ENCODE peak calls at places on chromosomes 6 and 20, in eight cellular contexts. P is adrenal gland, I is ovary, H is IMR-90, B is heart left ventricle, N is body of pancreas, C is erythroblast, L is A549. R is an unnamed sample.

GRCh38 chr6:166515072-166515810 is 71.2 kb downstream of the RAMACL start:
- DNase-seq in P (peak; percentile 49), I (no peak), H (peak; percentile 93), B (no peak), N (no peak), C (no peak), L (peak; percentile 24), R (peak; percentile 73)

GRCh38 chr6:167098825-167099225 is 24.1 kb upstream of the CCR6 start:
- DNase-seq in P (no peak), I (no peak), H (no peak), B (no peak), N (no peak), C (no peak), L (no peak), R (no peak)

GRCh38 chr6:80376411-80376810 is 269.9 kb downstream of the BCKDHB start:
- DNase-seq in P (no peak), I (no peak), H (peak; percentile 53), B (no peak), N (no peak), C (no peak), L (no peak), R (no peak)

GRCh38 chr6:76706566-76706965 is 634.1 kb upstream of the IMPG1 start:
- DNase-seq in P (no peak), I (no peak), H (no peak), B (no peak), N (no peak), C (no peak), L (no peak), R (no peak)

GRCh38 chr6:89258912-89259311 is 41.8 kb upstream of the GABRR1 start:
- DNase-seq in P (no peak), I (no peak), H (no peak), B (no peak), N (no peak), C (no peak), L (no peak), R (no peak)

GRCh38 chr6:20763311-20763710 is 229.1 kb downstream of the CDKAL1 start:
- DNase-seq in P (no peak), I (no peak), H (no peak), B (no peak), N (no peak), C (no peak), L (no peak), R (no peak)

GRCh38 chr20:20849126-20849525 is 136.7 kb upstream of the RALGAPA2 start:
- DNase-seq in P (no peak), I (no peak), H (no peak), B (no peak), N (no peak), C (no peak), L (no peak), R (no peak)

GRCh38 chr6:170292111-170292777 is 1.4 kb upstream of the DLL1 start:
- DNase-seq in P (no peak), I (no peak), H (no peak), B (no peak), N (no peak), C (no peak), L (no peak), R (no peak)

GRCh38 chr6:25697537-25698340 is 45.7 kb downstream of the SCGN start:
- DNase-seq in P (no peak), I (no peak), H (no peak), B (no peak), N (no peak), C (peak; percentile 53), L (no peak), R (no peak)

GRCh38 chr6:157912326-157912725 is 69.3 kb upstream of the SYNJ2 start:
- DNase-seq in P (no peak), I (no peak), H (peak; percentile 95), B (no peak), N (no peak), C (no peak), L (no peak), R (peak; percentile 3)

GRCh38 chr20:58697867-58698703 is 5.5 kb downstream of the NPEPL1 start:
- DNase-seq in P (peak; percentile 4), I (peak; percentile 7), H (no peak), B (no peak), N (no peak), C (no peak), L (no peak), R (no peak)

GRCh38 chr6:140344149-140344913 is 969.9 kb upstream of the CITED2 start:
- DNase-seq in P (no peak), I (no peak), H (peak; percentile 67), B (no peak), N (no peak), C (no peak), L (peak; percentile 1), R (no peak)

GRCh38 chr20:18666803-18667460 is 79.1 kb downstream of the DTD1 start:
- DNase-seq in P (no peak), I (no peak), H (no peak), B (no peak), N (no peak), C (no peak), L (no peak), R (no peak)

GRCh38 chr6:31908791-31909190 is 6.9 kb upstream of the ZBTB12 start:
- DNase-seq in P (no peak), I (no peak), H (peak; percentile 90), B (no peak), N (no peak), C (no peak), L (peak; percentile 35), R (peak; percentile 44)

GRCh38 chr6:30396833-30397479 is 52.0 kb downstream of the RPP21 start:
- DNase-seq in P (peak; percentile 85), I (peak; percentile 63), H (peak; percentile 47), B (peak; percentile 60), N (peak; percentile 80), C (peak; percentile 70), L (peak; percentile 57), R (peak; percentile 82)

GRCh38 chr6:138769102-138769676 is 4.4 kb upstream of the CCDC28A start:
- DNase-seq in P (no peak), I (no peak), H (no peak), B (no peak), N (no peak), C (peak; percentile 6), L (no peak), R (no peak)

GRCh38 chr6:138774370-138774769 is 801 bp downstream of the CCDC28A start:
- DNase-seq in P (peak; percentile 18), I (no peak), H (no peak), B (no peak), N (no peak), C (no peak), L (no peak), R (no peak)

GRCh38 chr6:138776659-138777058 is 3.1 kb downstream of the CCDC28A start:
- DNase-seq in P (no peak), I (no peak), H (no peak), B (no peak), N (no peak), C (no peak), L (no peak), R (no peak)

GRCh38 chr6:138772596-138773176 is 883 bp upstream of the CCDC28A start:
- DNase-seq in P (no peak), I (no peak), H (no peak), B (no peak), N (no peak), C (peak; percentile 17), L (no peak), R (no peak)

GRCh38 chr6:138773177-138774091 is at the start of gene CCDC28A:
- DNase-seq in P (peak; percentile 96), I (peak; percentile 94), H (peak; percentile 94), B (peak; percentile 96), N (peak; percentile 96), C (peak; percentile 97), L (peak; percentile 91), R (peak; percentile 55)
- TF ChIP-seq POLR2A in P (peak; percentile 73), I (peak; percentile 59), H (peak; percentile 77), B (peak; percentile 60), N (peak; percentile 66), C (peak; percentile 69), L (no peak), R (peak; percentile 5)

DNA sequence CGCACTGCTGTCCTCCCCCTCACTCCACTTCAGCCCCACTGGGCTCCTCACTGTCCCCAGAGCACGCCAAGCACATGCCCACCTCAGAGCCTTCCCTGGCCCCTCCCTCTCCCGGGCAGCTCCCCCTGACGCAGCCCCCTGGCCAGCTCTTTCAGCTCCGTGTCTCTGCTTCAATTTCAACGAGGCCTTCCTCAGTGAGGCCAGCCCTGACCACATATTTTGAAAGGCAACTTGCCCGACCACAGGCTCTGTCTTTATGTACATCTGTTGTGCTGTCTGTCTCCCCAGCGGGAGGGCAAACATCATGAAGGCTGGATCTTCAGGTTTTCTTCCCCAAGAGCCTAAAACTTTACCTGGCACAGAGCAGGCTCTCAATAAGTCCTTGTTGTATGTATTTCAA is 44.6 kb downstream of the JPH2 start:
- DNase-seq in P (no peak), I (no peak), H (peak; percentile 50), B (no peak), N (no peak), C (no peak), L (no peak), R (no peak)
- TF ChIP-seq POLR2A in P (no peak), I (no peak), H (no peak), B (no peak), N (no peak), C (no peak), L (no peak), R (no peak)

GRCh38 chr6:3457710-3458605 is 1.1 kb upstream of the SLC22A23 start:
- DNase-seq in P (peak; percentile 37), I (no peak), H (no peak), B (peak; percentile 16), N (peak; percentile 63), C (peak; percentile 79), L (peak; percentile 63), R (no peak)
- TF ChIP-seq POLR2A in P (no peak), I (no peak), H (no peak), B (no peak), N (no peak), C (peak; percentile 30), L (no peak), R (no peak)

GRCh38 chr6:160201056-160201455 is 57.6 kb downstream of the SLC22A2 start:
- DNase-seq in P (no peak), I (no peak), H (no peak), B (no peak), N (no peak), C (no peak), L (no peak), R (no peak)

GRCh38 chr6:160198577-160199211 is 59.9 kb downstream of the SLC22A2 start:
- DNase-seq in P (no peak), I (no peak), H (no peak), B (no peak), N (no peak), C (no peak), L (peak; percentile 30), R (no peak)

GRCh38 chr6:160194808-160195207 is 63.8 kb downstream of the SLC22A2 start:
- DNase-seq in P (no peak), I (no peak), H (no peak), B (no peak), N (no peak), C (no peak), L (no peak), R (no peak)

GRCh38 chr6:160202411-160202810 is 56.2 kb downstream of the SLC22A2 start:
- DNase-seq in P (no peak), I (no peak), H (no peak), B (no peak), N (no peak), C (no peak), L (no peak), R (no peak)

DNA sequence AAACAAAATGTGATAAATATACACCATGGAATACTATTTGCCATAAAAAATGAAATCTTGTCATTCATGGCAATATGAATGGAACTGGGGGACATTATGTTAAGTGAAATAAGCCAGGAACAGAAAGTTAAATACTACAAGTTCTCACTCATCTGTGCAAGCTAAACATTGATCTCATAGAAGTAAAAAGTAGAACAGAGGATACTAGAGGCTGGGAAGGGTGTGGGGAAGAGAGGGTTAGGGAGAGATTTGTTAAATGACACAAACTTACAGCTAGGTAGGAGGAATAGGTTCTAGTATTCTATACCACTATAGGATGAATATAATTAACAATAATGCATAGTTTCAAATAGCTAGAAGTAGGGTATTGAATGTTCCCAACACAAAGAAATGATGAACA is 61.0 kb downstream of the SLC22A2 start:
- DNase-seq in P (no peak), I (no peak), H (no peak), B (no peak), N (no peak), C (no peak), L (no peak), R (no peak)
- TF ChIP-seq POLR2A in P (no peak), I (no peak), H (no peak), B (no peak), N (no peak), C (no peak), L (no peak), R (no peak)